ENCODE peak calls at places on chromosome X, in ten cellular contexts. L is T-helper 17 cell, Q is ELR, G is heart right ventricle, N is anterior cingulate cortex, R is HEK293T, B is bronchial epithelial cell, K is adipocyte, O is fibroblast of pulmonary artery, H is transverse colon. W is an unnamed sample.

GRCh38 chrX:108159028-108159670 is 67.6 kb downstream of the ATG4A start:
- DNase-seq in K (no peak), L (no peak), N (no peak), R (no peak), Q (no peak), B (no peak), O (no peak), H (no peak), G (no peak), W (no peak)

GRCh38 chrX:1400731-1401471 is 9.0 kb upstream of the SLC25A6 start:
- DNase-seq in O (no peak), H (no peak), R (no peak), K (no peak), L (no peak), B (no peak), G (no peak), N (no peak), Q (no peak), W (no peak)

GRCh38 chrX:13250831-13251612 is 68.8 kb downstream of the ATXN3L start:
- DNase-seq in B (no peak), G (peak), O (peak), L (no peak), K (peak), H (no peak), R (no peak), N (no peak), Q (peak), W (peak)

GRCh38 chrX:112714357-112714918 is 34.7 kb upstream of the LHFPL1 start:
- DNase-seq in N (no peak), H (no peak), G (no peak), Q (no peak), O (no peak), B (no peak), K (peak), R (no peak), L (no peak), W (no peak)

GRCh38 chrX:14095702-14096101 is 66.0 kb upstream of the GEMIN8 start:
- DNase-seq in G (peak), R (peak), H (peak), O (peak), N (no peak), K (peak), L (no peak), Q (peak), B (peak), W (peak)

GRCh38 chrX:103685396-103685795 is 1.1 kb downstream of the MORF4L2 start:
- DNase-seq in R (no peak), K (peak), L (no peak), N (no peak), Q (peak), G (no peak), O (peak), B (no peak), H (no peak), W (peak)

GRCh38 chrX:21408324-21408723 is 34.1 kb downstream of the CNKSR2 start:
- DNase-seq in G (no peak), L (no peak), B (no peak), H (no peak), N (no peak), Q (no peak), K (no peak), O (no peak), R (no peak), W (no peak)

GRCh38 chrX:135740683-135741149 is 27.3 kb downstream of the CT45A3 start:
- DNase-seq in B (no peak), K (peak), N (no peak), R (peak), L (no peak), H (peak), O (no peak), Q (peak), G (no peak), W (peak)

GRCh38 chrX:17375631-17376380 is 806 bp downstream of the NHS start:
- DNase-seq in B (no peak), O (peak), Q (peak), K (peak), G (no peak), R (peak), H (peak), N (no peak), L (no peak), W (peak)

GRCh38 chrX:153381684-153382532 is 19.2 kb downstream of the PNMA6E start:
- DNase-seq in H (no peak), K (peak), G (peak), L (no peak), O (peak), N (no peak), B (no peak), Q (peak), R (peak), W (peak)

GRCh38 chrX:130173190-130173895 is 1.6 kb downstream of the RAB33A start:
- DNase-seq in G (peak), H (peak), O (peak), Q (peak), L (no peak), K (peak), B (no peak), N (no peak), R (no peak), W (peak)

GRCh38 chrX:1062351-1062750 is 150.1 kb downstream of the CRLF2 start:
- DNase-seq in H (no peak), L (no peak), K (no peak), O (no peak), N (no peak), Q (no peak), G (no peak), R (no peak), B (no peak), W (no peak)

GRCh38 chrX:45322820-45323219 is 122.1 kb upstream of the DIPK2B start:
- DNase-seq in O (peak), N (no peak), B (peak), H (no peak), G (no peak), R (no peak), Q (peak), K (peak), L (no peak), W (peak)

W was measured in choroid plexus epithelial cell.